ENCODE peak calls at places on chromosome 12, in nine cellular contexts. I is activated T-cell treated with anti-CD3 and anti-CD28 coated beads for 48 hours; V is heart right ventricle; S is T follicular helper cell; W is stimulated activated CD8-positive, alpha-beta memory T cell treated with anti-CD3 and anti-CD28 coated beads, Interleukin-2, amount 100 ng/mL, for 1 hour; N is KG1; M is adipocyte; F is activated T-helper 1 cell treated with Interleukin-2 at 50 U/mL for 16 hours; D is activated gamma-delta T cell treated with Interleukin-2 at 50 U/mL for 16 hours. P is an unnamed sample.

GRCh38 chr12:24730461-24730896 is 218.4 kb downstream of the BCAT1 start:
- DNase-seq in V (no peak), S (no peak), D (no peak), N (no peak), I (no peak), W (no peak), M (no peak), F (no peak), P (no peak)

GRCh38 chr12:54357802-54358619 is 6.3 kb downstream of the GPR84 start:
- DNase-seq in W (no peak), N (no peak), V (no peak), F (no peak), S (peak; percentile 37), I (no peak), D (peak; percentile 16), M (peak; percentile 42), P (peak; percentile 44)

GRCh38 chr12:45216297-45216982 is 545 bp downstream of the ANO6 start:
- DNase-seq in F (peak; percentile 32), I (peak; percentile 33), S (no peak), M (peak; percentile 79), N (no peak), D (peak; percentile 31), V (peak; percentile 58), W (peak; percentile 20), P (peak; percentile 44)

GRCh38 chr12:12267801-12268200 is 957 bp upstream of the LRP6 start:
- DNase-seq in N (no peak), M (no peak), F (no peak), V (no peak), D (no peak), W (no peak), S (no peak), I (no peak), P (no peak)

GRCh38 chr12:68279227-68280054 is 26.0 kb upstream of the IL22 start:
- DNase-seq in S (no peak), I (no peak), F (no peak), W (no peak), V (no peak), M (no peak), D (no peak), N (no peak), P (no peak)

GRCh38 chr12:67394600-67394999 is 125.4 kb downstream of the CAND1 start:
- DNase-seq in M (peak; percentile 27), S (no peak), I (no peak), V (peak; percentile 41), W (no peak), N (no peak), F (no peak), D (no peak), P (no peak)

GRCh38 chr12:5480953-5481300 is 49.0 kb downstream of the NTF3 start:
- DNase-seq in M (no peak), F (no peak), W (no peak), D (no peak), I (no peak), V (no peak), N (no peak), S (no peak), P (no peak)

GRCh38 chr12:88328056-88328455 is 185.9 kb downstream of the TMTC3 start:
- DNase-seq in F (no peak), V (no peak), W (no peak), D (no peak), M (no peak), N (no peak), S (no peak), I (no peak), P (no peak)

GRCh38 chr12:12176402-12176801 is 90.4 kb downstream of the LRP6 start:
- DNase-seq in S (no peak), I (no peak), W (no peak), M (no peak), N (no peak), F (no peak), D (no peak), V (no peak), P (no peak)

GRCh38 chr12:19681007-19681406 is 241.7 kb downstream of the AEBP2 start:
- DNase-seq in D (no peak), S (no peak), V (no peak), M (no peak), W (no peak), I (no peak), N (no peak), F (no peak), P (no peak)

GRCh38 chr12:3770891-3771290 is 18.0 kb upstream of the CRACR2A start:
- DNase-seq in V (no peak), D (no peak), I (no peak), W (no peak), F (no peak), M (peak; percentile 37), S (no peak), N (no peak), P (no peak)

GRCh38 chr12:1488908-1489381 is 105.4 kb downstream of the FBXL14 start:
- DNase-seq in D (no peak), N (no peak), F (no peak), I (no peak), S (no peak), W (no peak), V (no peak), M (peak; percentile 54), P (no peak)

GRCh38 chr12:71475280-71475679 is 35.7 kb downstream of the LGR5 start:
- DNase-seq in S (no peak), I (no peak), V (no peak), M (peak; percentile 46), D (no peak), W (no peak), F (no peak), N (no peak), P (no peak)

GRCh38 chr12:68761901-68762630 is 16.1 kb downstream of the SLC35E3 start:
- DNase-seq in F (no peak), S (no peak), N (no peak), D (no peak), V (no peak), M (no peak), W (no peak), I (no peak), P (no peak)

GRCh38 chr12:93946542-93947150 is 201.7 kb upstream of the PLXNC1 start:
- DNase-seq in F (no peak), M (no peak), I (no peak), V (no peak), D (no peak), W (no peak), N (no peak), S (no peak), P (no peak)

GRCh38 chr12:89873745-89874144 is 165.1 kb upstream of the ATP2B1 start:
- DNase-seq in F (no peak), D (no peak), M (no peak), N (no peak), W (no peak), I (no peak), S (no peak), V (no peak), P (no peak)

GRCh38 chr12:81078469-81079196 is 754 bp downstream of the ACSS3 start:
- DNase-seq in W (no peak), D (no peak), S (no peak), N (no peak), I (no peak), F (no peak), M (peak; percentile 56), V (no peak), P (no peak)

GRCh38 chr12:108495054-108495453 is 20.0 kb upstream of the FICD start:
- DNase-seq in M (peak; percentile 43), W (no peak), N (peak; percentile 12), F (no peak), D (no peak), V (no peak), I (peak; percentile 29), S (no peak), P (no peak)

GRCh38 chr12:75657866-75658265 is 146.5 kb upstream of the KRR1 start:
- DNase-seq in W (no peak), I (no peak), F (no peak), M (no peak), D (no peak), S (no peak), V (no peak), N (no peak), P (no peak)

GRCh38 chr12:38883629-38884134 is 21.7 kb downstream of the CPNE8 start:
- DNase-seq in N (no peak), F (no peak), S (no peak), V (no peak), W (no peak), M (no peak), D (no peak), I (no peak), P (no peak)

GRCh38 chr12:113329791-113330417 is 5.0 kb downstream of the SLC8B1 start:
- DNase-seq in M (no peak), I (no peak), N (no peak), W (no peak), S (no peak), D (no peak), F (no peak), V (no peak), P (no peak)

GRCh38 chr12:117063162-117063911 is 35.9 kb downstream of the TESC start:
- DNase-seq in I (peak; percentile 10), F (peak; percentile 10), N (peak; percentile 93), V (no peak), D (peak; percentile 24), S (no peak), M (no peak), W (no peak), P (peak; percentile 34)

GRCh38 chr12:130715150-130715995 is 726 bp downstream of the RIMBP2 start:
- DNase-seq in M (no peak), F (no peak), D (no peak), W (no peak), V (no peak), N (no peak), S (no peak), I (no peak), P (no peak)

GRCh38 chr12:129064201-129064881 is 211.1 kb downstream of the GLT1D1 start:
- DNase-seq in W (no peak), S (no peak), V (no peak), I (no peak), D (no peak), F (no peak), M (no peak), N (no peak), P (no peak)

GRCh38 chr12:103503546-103504480 is 8.0 kb upstream of the C12orf42 start:
- DNase-seq in W (no peak), I (peak; percentile 47), F (peak; percentile 29), M (no peak), V (peak; percentile 16), D (peak; percentile 50), S (peak; percentile 54), N (no peak), P (peak; percentile 18)

GRCh38 chr12:41286426-41286825 is 98.3 kb downstream of the PDZRN4 start:
- DNase-seq in I (no peak), F (no peak), D (no peak), W (no peak), S (no peak), M (no peak), N (no peak), V (no peak), P (no peak)

GRCh38 chr12:1890119-1890703 is 28.2 kb downstream of the CACNA2D4 start:
- DNase-seq in S (no peak), F (no peak), V (no peak), I (no peak), N (no peak), W (no peak), M (no peak), D (no peak), P (no peak)

GRCh38 chr12:124376435-124376834 is 81.5 kb downstream of the RFLNA start:
- DNase-seq in N (no peak), D (no peak), V (no peak), F (no peak), I (no peak), W (no peak), M (no peak), S (no peak), P (no peak)

GRCh38 chr12:122722347-122722746 is 5.7 kb upstream of the HCAR3 start:
- DNase-seq in M (no peak), S (no peak), D (no peak), F (no peak), W (no peak), N (no peak), V (no peak), I (no peak), P (no peak)

GRCh38 chr12:44616385-44616784 is 259.7 kb downstream of the NELL2 start:
- DNase-seq in W (no peak), D (no peak), F (no peak), M (peak; percentile 3), V (no peak), S (no peak), I (no peak), N (no peak), P (no peak)

GRCh38 chr12:8554451-8555195 is 13.9 kb upstream of the CLEC4E start:
- DNase-seq in M (no peak), D (no peak), I (no peak), S (no peak), N (no peak), W (no peak), F (no peak), V (no peak), P (no peak)